ENCODE peak calls at places on chromosome 19, in five cellular contexts. One of them, this sample, is unnamed.

GRCh38 chr19:21693399-21693798 is 74.0 kb downstream of the ZNF100 start:
- DNase-seq in stomach: no peak
- DNase-seq in thoracic aorta: no peak
- DNase-seq in PC-3: no peak
- DNase-seq in astrocyte of the spinal cord: no peak
- DNase-seq in this sample: peak; percentile 1

GRCh38 chr19:1027953-1028902 is 1.8 kb downstream of the CNN2 start:
- DNase-seq in stomach: peak; percentile 80
- DNase-seq in thoracic aorta: no peak
- DNase-seq in PC-3: peak; percentile 55
- DNase-seq in astrocyte of the spinal cord: peak; percentile 99
- DNase-seq in this sample: peak; percentile 92

GRCh38 chr19:45595814-45596213 is 6.2 kb downstream of the GPR4 start:
- DNase-seq in stomach: no peak
- DNase-seq in thoracic aorta: no peak
- DNase-seq in PC-3: no peak
- DNase-seq in astrocyte of the spinal cord: no peak
- DNase-seq in this sample: no peak

GRCh38 chr19:1247747-1248453 is 483 bp upstream of the MIDN start:
- DNase-seq in stomach: peak; percentile 73
- DNase-seq in thoracic aorta: no peak
- DNase-seq in PC-3: peak; percentile 65
- DNase-seq in astrocyte of the spinal cord: peak; percentile 71
- DNase-seq in this sample: peak; percentile 63

GRCh38 chr19:52138614-52139290 is 986 bp downstream of the ZNF616 start:
- DNase-seq in stomach: no peak
- DNase-seq in thoracic aorta: no peak
- DNase-seq in PC-3: peak; percentile 29
- DNase-seq in astrocyte of the spinal cord: peak; percentile 39
- DNase-seq in this sample: peak; percentile 34

GRCh38 chr19:30023330-30023729 is 81.3 kb downstream of the URI1 start:
- DNase-seq in stomach: no peak
- DNase-seq in thoracic aorta: no peak
- DNase-seq in PC-3: no peak
- DNase-seq in astrocyte of the spinal cord: no peak
- DNase-seq in this sample: no peak

GRCh38 chr19:4007836-4008539 is 452 bp downstream of the PIAS4 start:
- DNase-seq in stomach: no peak
- DNase-seq in thoracic aorta: no peak
- DNase-seq in PC-3: no peak
- DNase-seq in astrocyte of the spinal cord: no peak
- DNase-seq in this sample: no peak

GRCh38 chr19:2507109-2507508 is 31.2 kb downstream of the GADD45B start:
- DNase-seq in stomach: peak; percentile 65
- DNase-seq in thoracic aorta: no peak
- DNase-seq in PC-3: peak; percentile 89
- DNase-seq in astrocyte of the spinal cord: peak; percentile 59
- DNase-seq in this sample: peak; percentile 88

GRCh38 chr19:29546583-29547190 is 20.9 kb downstream of the VSTM2B start:
- DNase-seq in stomach: no peak
- DNase-seq in thoracic aorta: no peak
- DNase-seq in PC-3: no peak
- DNase-seq in astrocyte of the spinal cord: no peak
- DNase-seq in this sample: no peak

GRCh38 chr19:31174948-31175347 is 174.3 kb downstream of the TSHZ3 start:
- DNase-seq in stomach: no peak
- DNase-seq in thoracic aorta: no peak
- DNase-seq in PC-3: no peak
- DNase-seq in astrocyte of the spinal cord: no peak
- DNase-seq in this sample: no peak

GRCh38 chr19:3433313-3433712 is 47.0 kb downstream of the SMIM24 start:
- DNase-seq in stomach: no peak
- DNase-seq in thoracic aorta: no peak
- DNase-seq in PC-3: no peak
- DNase-seq in astrocyte of the spinal cord: peak; percentile 45
- DNase-seq in this sample: no peak

GRCh38 chr19:1243768-1244692 is 2.5 kb downstream of the ATP5F1D start:
- DNase-seq in stomach: peak; percentile 91
- DNase-seq in thoracic aorta: no peak
- DNase-seq in PC-3: peak; percentile 72
- DNase-seq in astrocyte of the spinal cord: peak; percentile 79
- DNase-seq in this sample: peak; percentile 86

GRCh38 chr19:45223879-45224278 is 21.3 kb downstream of the EXOC3L2 start:
- DNase-seq in stomach: no peak
- DNase-seq in thoracic aorta: no peak
- DNase-seq in PC-3: no peak
- DNase-seq in astrocyte of the spinal cord: no peak
- DNase-seq in this sample: no peak

GRCh38 chr19:41553804-41554203 is 22.2 kb upstream of the CEACAM21 start:
- DNase-seq in stomach: no peak
- DNase-seq in thoracic aorta: no peak
- DNase-seq in PC-3: no peak
- DNase-seq in astrocyte of the spinal cord: no peak
- DNase-seq in this sample: no peak
- H3K4me3 ChIP-seq in stomach: no peak overlapping the region
- H3K4me3 ChIP-seq in thoracic aorta: no peak overlapping the region
- H3K4me3 ChIP-seq in PC-3: no peak overlapping the region
- H3K4me3 ChIP-seq in astrocyte of the spinal cord: no peak overlapping the region
- H3K4me3 ChIP-seq in this sample: no peak overlapping the region

GRCh38 chr19:11482384-11483050 is 1.7 kb upstream of the ELAVL3 start:
- DNase-seq in stomach: peak; percentile 86
- DNase-seq in thoracic aorta: peak; percentile 27
- DNase-seq in PC-3: peak; percentile 88
- DNase-seq in astrocyte of the spinal cord: peak; percentile 64
- DNase-seq in this sample: peak; percentile 76

GRCh38 chr19:11480081-11480926 is 542 bp downstream of the ELAVL3 start:
- DNase-seq in stomach: no peak
- DNase-seq in thoracic aorta: no peak
- DNase-seq in PC-3: no peak
- DNase-seq in astrocyte of the spinal cord: no peak
- DNase-seq in this sample: no peak

GRCh38 chr19:11479470-11480080 is 1.3 kb downstream of the ELAVL3 start:
- DNase-seq in stomach: no peak
- DNase-seq in thoracic aorta: no peak
- DNase-seq in PC-3: no peak
- DNase-seq in astrocyte of the spinal cord: no peak
- DNase-seq in this sample: peak; percentile 41

GRCh38 chr19:11481777-11482383 is 1.0 kb upstream of the ELAVL3 start:
- DNase-seq in stomach: peak; percentile 45
- DNase-seq in thoracic aorta: peak; percentile 31
- DNase-seq in PC-3: peak; percentile 86
- DNase-seq in astrocyte of the spinal cord: peak; percentile 71
- DNase-seq in this sample: peak; percentile 86

GRCh38 chr19:11480927-11481776 is at the start of gene ELAVL3:
- DNase-seq in stomach: no peak
- DNase-seq in thoracic aorta: no peak
- DNase-seq in PC-3: no peak
- DNase-seq in astrocyte of the spinal cord: no peak
- DNase-seq in this sample: no peak
- TF ChIP-seq CTCF in stomach: no peak
- TF ChIP-seq CTCF in thoracic aorta: no peak
- TF ChIP-seq CTCF in PC-3: no peak
- TF ChIP-seq CTCF in astrocyte of the spinal cord: no peak
- TF ChIP-seq CTCF in this sample: no peak

GRCh38 chr19:5101871-5102270 is 133.0 kb downstream of the KDM4B start:
- DNase-seq in stomach: no peak
- DNase-seq in thoracic aorta: no peak
- DNase-seq in PC-3: no peak
- DNase-seq in astrocyte of the spinal cord: no peak
- DNase-seq in this sample: no peak
- H3K4me3 ChIP-seq in stomach: no peak overlapping the region
- H3K4me3 ChIP-seq in thoracic aorta: no peak overlapping the region
- H3K4me3 ChIP-seq in PC-3: no peak overlapping the region
- H3K4me3 ChIP-seq in astrocyte of the spinal cord: no peak overlapping the region
- H3K4me3 ChIP-seq in this sample: no peak overlapping the region

DNA sequence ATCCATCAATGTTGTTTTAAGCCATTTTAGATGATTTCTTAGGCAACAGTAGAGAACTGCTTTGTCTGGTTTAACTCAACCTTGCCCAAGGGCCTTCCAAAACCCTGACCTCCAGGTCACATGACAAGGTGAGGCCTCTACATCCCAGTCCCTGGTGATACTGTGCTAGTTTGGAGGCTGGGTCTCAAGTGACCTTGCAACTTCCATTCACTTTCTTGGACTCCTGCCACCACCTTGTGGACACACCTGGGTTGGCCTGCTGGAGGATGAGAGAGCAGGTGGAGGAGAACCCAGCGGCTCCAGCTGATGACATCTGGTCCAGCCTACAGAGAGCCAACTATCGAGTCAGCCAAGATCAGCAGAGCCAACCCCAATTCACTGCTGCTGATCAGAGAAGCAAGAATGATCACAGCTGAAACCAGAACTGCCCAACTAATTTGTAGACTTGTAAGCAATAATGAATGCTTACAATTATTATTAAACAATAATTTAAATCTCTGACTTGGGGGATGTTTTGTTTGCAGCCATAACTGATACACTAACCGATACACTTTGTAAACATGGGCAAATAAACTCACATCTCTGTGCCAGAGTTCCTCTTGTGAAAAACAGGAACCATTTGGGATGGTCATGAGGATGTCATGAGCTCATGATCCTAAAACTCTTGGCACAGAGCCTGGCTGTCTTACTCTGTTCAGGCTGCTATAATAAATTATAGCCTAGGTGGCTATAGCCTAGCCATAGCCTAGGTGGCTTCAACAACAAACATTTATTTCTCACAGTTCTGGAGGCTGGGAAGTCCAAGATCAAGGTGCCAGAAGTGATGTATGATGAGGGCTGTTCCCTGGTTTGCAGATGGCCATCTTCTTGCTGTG is 11.5 kb downstream of the FAM187B start:
- DNase-seq in stomach: peak; percentile 60
- DNase-seq in thoracic aorta: no peak
- DNase-seq in PC-3: peak; percentile 15
- DNase-seq in astrocyte of the spinal cord: no peak
- DNase-seq in this sample: peak; percentile 32
- TF ChIP-seq CTCF in stomach: no peak
- TF ChIP-seq CTCF in thoracic aorta: no peak
- TF ChIP-seq CTCF in PC-3: no peak
- TF ChIP-seq CTCF in astrocyte of the spinal cord: no peak
- TF ChIP-seq CTCF in this sample: no peak

DNA sequence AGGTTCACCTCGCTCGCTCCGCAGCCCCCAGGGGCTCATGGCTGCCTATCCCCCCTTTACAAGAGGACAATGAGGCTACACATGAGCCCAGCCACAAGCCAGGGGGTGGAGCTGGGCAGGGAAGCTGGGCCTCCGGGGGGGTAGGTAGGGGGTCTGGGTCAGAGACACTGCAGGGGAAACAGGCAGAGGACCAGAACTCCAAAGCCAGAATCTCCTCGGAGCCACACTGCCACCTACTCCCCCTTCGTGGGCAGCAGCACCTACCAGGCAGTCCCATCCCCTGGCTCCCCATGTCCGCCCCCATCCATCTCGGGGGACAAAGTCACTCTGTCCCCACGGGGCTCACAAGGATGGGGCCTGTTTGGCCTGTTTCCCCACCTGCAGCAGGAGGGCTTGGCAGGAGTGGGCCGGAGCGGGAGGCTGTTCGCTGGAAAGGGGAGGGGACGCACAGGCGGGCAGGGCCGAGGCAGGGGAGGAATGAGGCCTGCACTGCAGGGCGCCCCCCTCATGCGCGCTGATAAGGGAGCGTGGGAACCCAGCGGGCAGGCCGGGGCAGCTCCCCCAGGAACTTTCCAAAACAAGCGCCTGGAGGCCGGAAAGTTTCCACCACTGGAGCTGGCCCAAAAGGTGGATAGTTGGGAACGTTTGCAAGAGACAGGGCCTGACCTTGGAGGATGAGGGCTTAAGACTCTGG is 545 bp upstream of the ISYNA1 start:
- DNase-seq in stomach: no peak
- DNase-seq in thoracic aorta: no peak
- DNase-seq in PC-3: no peak
- DNase-seq in astrocyte of the spinal cord: peak; percentile 37
- DNase-seq in this sample: peak; percentile 69
- H3K4me3 ChIP-seq in stomach: peak overlapping the region; percentile 56
- H3K4me3 ChIP-seq in thoracic aorta: peak overlapping the region; percentile 81
- H3K4me3 ChIP-seq in PC-3: peak overlapping the region; percentile 64
- H3K4me3 ChIP-seq in astrocyte of the spinal cord: peak overlapping the region; percentile 28
- H3K4me3 ChIP-seq in this sample: peak overlapping the region; percentile 49

DNA sequence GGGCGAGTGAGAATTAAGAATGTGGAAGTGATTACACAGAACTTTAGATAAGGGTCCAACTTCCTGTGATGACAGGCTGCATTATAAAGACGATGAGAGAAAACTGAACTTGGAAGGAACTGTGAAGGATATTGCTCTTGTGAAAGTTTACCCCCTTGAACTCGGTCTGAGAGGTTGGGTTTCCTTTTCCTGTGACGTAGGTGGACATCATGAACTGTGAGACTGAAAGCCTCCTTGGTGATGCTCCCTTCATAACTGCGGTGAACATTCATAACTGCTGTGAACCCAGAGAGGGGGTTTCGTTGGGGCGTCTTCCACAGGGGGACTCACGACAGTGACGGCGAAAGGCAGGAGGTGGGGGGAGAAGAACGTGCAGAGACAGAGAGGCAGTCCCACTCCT is 1.9 kb upstream of the FFAR2 start:
- DNase-seq in stomach: no peak
- DNase-seq in thoracic aorta: no peak
- DNase-seq in PC-3: no peak
- DNase-seq in astrocyte of the spinal cord: no peak
- DNase-seq in this sample: no peak
- TF ChIP-seq CTCF in stomach: no peak
- TF ChIP-seq CTCF in thoracic aorta: no peak
- TF ChIP-seq CTCF in PC-3: no peak
- TF ChIP-seq CTCF in astrocyte of the spinal cord: no peak
- TF ChIP-seq CTCF in this sample: no peak

DNA sequence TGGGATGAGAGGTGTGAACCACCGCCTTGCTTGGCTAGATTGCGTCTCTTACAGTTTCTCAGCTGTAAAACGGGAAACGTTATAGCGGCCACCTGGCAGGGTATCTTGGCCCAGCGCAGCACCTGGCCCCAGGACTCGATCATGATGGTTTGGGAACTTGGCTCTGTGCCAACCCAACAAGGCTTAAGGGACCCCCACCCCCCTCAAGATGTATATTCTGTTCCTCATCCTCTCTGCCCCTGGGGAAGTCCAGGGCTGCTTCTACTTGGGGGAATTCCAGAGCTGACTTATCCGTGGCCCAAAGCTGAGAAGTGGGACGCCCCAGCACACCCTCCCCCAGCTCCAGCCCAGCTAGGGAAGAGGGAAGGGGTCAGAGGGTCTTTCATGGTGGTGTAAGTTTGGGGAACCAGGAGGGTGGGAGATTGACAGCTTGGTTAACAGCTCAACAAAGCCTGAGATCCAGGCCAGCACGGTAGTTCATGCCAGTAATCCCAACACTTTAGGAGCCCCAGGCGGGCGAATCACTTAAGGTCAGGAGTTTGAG is 695 bp downstream of the ICAM1 start:
- DNase-seq in stomach: no peak
- DNase-seq in thoracic aorta: no peak
- DNase-seq in PC-3: no peak
- DNase-seq in astrocyte of the spinal cord: no peak
- DNase-seq in this sample: no peak
- H3K4me3 ChIP-seq in stomach: peak overlapping the region; percentile 48
- H3K4me3 ChIP-seq in thoracic aorta: peak overlapping the region; percentile 69
- H3K4me3 ChIP-seq in PC-3: peak overlapping the region; percentile 64
- H3K4me3 ChIP-seq in astrocyte of the spinal cord: no peak overlapping the region
- H3K4me3 ChIP-seq in this sample: no peak overlapping the region

This sample was measured in epithelial cell of esophagus.